ENCODE peak calls at places on chromosomes 5 and 9, in six cellular contexts. P is neuronal stem cell, A is H9, F is trophoblast cell, K is mesenchymal stem cell, J is H1. S is an unnamed sample.

GRCh38 chr5:146475906-146476305 is 28.8 kb downstream of the TCERG1 start:
- DNase-seq in P (no peak), J (no peak), K (no peak), F (no peak), A (no peak), S (peak; percentile 2)

GRCh38 chr9:35923927-35924763 is 14.9 kb downstream of the SPAAR start:
- DNase-seq in K (peak; percentile 87), F (peak; percentile 63), A (no peak), P (no peak), J (no peak), S (peak; percentile 96)

GRCh38 chr9:70411141-70411929 is 3.1 kb downstream of the KLF9 start:
- DNase-seq in P (no peak), F (no peak), K (peak; percentile 84), J (no peak), A (no peak), S (peak; percentile 75)

GRCh38 chr5:95281211-95281610 is 3.7 kb downstream of the MCTP1 start:
- DNase-seq in K (peak; percentile 22), P (no peak), F (peak; percentile 56), A (peak; percentile 78), J (no peak), S (peak; percentile 1)

GRCh38 chr5:78927657-78928282 is 57.3 kb downstream of the ARSB start:
- DNase-seq in F (no peak), P (peak; percentile 61), A (peak; percentile 65), J (peak; percentile 57), K (peak; percentile 36), S (peak; percentile 84)

GRCh38 chr9:75826292-75826691 is 64.2 kb upstream of the PCSK5 start:
- DNase-seq in K (no peak), A (no peak), J (no peak), P (no peak), F (no peak), S (no peak)

GRCh38 chr5:6601271-6601670 is 31.6 kb downstream of the NSUN2 start:
- DNase-seq in P (no peak), A (no peak), K (no peak), J (no peak), F (no peak), S (no peak)

GRCh38 chr9:20284601-20285289 is 337.6 kb downstream of the MLLT3 start:
- DNase-seq in J (no peak), P (no peak), F (peak; percentile 5), K (no peak), A (no peak), S (no peak)

GRCh38 chr5:157540707-157541451 is 34.7 kb downstream of the ADAM19 start:
- DNase-seq in J (no peak), P (no peak), A (no peak), F (no peak), K (peak; percentile 81), S (peak; percentile 84)

GRCh38 chr9:137975936-137976565 is 98.5 kb downstream of the CACNA1B start:
- DNase-seq in F (no peak), K (no peak), J (no peak), P (no peak), A (no peak), S (no peak)

GRCh38 chr9:107288701-107289100 is 5.6 kb downstream of the RAD23B start:
- DNase-seq in P (no peak), J (no peak), A (no peak), K (no peak), F (peak; percentile 88), S (no peak)

GRCh38 chr9:38035873-38036272 is 33.2 kb downstream of the SHB start:
- DNase-seq in A (no peak), F (no peak), J (no peak), K (peak; percentile 91), P (no peak), S (peak; percentile 90)

DNA sequence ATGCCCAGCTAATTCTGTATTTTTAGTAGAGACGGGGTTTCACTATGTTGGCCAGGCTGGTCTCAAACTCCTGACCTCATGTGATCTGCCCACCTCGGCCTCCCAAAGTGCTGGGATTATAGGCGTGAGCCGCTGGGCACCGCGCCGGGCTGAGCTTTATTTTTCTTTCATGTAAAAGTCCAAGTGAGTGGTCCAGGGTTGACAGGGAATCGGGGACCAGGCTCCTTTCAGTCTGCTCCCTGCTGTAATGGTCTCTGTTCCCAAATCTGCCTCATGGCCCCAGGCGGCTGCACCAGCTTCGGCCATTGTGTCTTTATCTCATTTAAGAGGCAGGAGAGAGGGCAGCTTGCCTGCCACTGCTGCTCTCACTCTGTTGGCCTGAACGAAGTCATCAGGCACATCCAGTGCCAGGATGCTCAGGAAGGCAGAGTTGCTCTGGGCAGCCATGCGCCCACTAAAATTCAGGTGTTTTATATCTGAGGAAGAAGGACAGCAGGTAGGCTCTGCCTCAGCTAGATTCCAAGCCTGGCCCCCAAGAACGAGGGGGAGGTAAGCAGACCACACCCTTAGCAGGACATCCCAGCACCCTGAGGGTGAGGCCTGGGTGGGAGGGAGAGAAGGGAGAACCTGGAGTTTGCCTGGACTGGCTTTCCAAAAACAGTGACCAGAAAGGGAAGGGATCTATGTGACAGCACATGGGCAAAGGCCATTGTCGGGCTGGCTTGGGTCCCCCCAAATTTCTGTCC is 1.7 kb upstream of the CCDC183 start:
- DNase-seq in J (no peak), K (no peak), P (no peak), F (no peak), A (no peak), S (no peak)
- H3K14ac ChIP-seq in J (no peak overlapping the region), K (no peak overlapping the region), P (no peak overlapping the region), F (peak overlapping the region; percentile 14), A (no peak overlapping the region), S (no peak overlapping the region)

GRCh38 chr5:150632305-150633160 is 7.9 kb upstream of the SYNPO start:
- DNase-seq in K (peak; percentile 95), F (peak; percentile 58), J (no peak), A (no peak), P (no peak), S (peak; percentile 87)

GRCh38 chr5:150631326-150631701 is 9.1 kb upstream of the SYNPO start:
- DNase-seq in A (no peak), J (no peak), K (no peak), F (no peak), P (no peak), S (no peak)

GRCh38 chr5:150630016-150630415 is 10.4 kb upstream of the SYNPO start:
- DNase-seq in F (no peak), J (no peak), K (no peak), P (no peak), A (no peak), S (no peak)

GRCh38 chr5:150628936-150629485 is 11.4 kb upstream of the SYNPO start:
- DNase-seq in J (no peak), F (peak; percentile 72), A (no peak), K (no peak), P (no peak), S (no peak)

DNA sequence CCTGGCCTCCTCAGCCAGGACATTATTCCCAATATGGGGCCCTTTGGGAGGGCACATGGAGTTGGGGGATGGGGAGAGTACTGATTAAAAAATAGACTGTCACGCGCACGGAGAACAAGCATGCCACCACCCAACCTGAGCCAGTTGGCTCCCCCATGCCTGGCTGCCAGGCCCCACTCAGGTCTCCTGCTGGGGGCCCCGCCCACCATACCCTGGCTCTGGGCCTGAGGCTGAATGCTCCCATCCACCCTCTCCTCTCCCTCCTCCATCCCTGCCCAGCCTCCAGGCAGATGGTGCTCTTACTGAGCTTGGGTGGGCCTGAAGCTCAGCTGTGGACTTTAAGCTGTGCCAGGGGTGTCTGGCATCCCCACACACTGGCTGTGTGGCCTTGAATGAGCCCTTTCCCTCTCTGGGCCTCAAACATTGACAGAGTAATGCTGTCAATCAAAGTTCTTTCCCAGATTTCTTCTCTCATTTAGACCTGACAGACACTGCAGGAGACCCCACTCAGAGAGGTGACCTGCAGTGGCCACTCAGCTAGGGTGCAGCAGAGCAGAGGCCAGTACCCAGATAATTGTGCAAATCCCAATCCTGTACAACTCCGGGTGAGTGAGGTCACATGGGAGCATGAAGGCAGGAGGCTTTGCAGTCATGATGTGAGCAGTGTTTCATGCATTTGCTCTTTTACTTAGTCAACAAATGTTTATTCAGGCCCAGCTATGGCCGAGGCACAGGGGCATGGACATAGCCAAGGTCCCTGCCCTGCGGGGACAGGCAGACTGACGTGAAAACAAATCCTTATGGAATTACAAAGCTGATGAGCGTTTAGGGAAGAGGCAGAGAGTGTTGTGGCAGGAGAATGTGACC is 9.8 kb upstream of the SYNPO start:
- DNase-seq in K (peak; percentile 51), F (peak; percentile 50), A (no peak), P (no peak), J (no peak), S (no peak)
- H3K14ac ChIP-seq in K (peak overlapping the region; percentile 79), F (peak overlapping the region; percentile 30), A (no peak overlapping the region), P (no peak overlapping the region), J (no peak overlapping the region), S (peak overlapping the region; percentile 25)

GRCh38 chr5:132752581-132753125 is 5.4 kb downstream of the CCNI2 start:
- DNase-seq in F (no peak), A (no peak), J (no peak), P (no peak), K (no peak), S (no peak)
- H3K14ac ChIP-seq in F (no peak overlapping the region), A (no peak overlapping the region), J (no peak overlapping the region), P (no peak overlapping the region), K (no peak overlapping the region), S (no peak overlapping the region)

DNA sequence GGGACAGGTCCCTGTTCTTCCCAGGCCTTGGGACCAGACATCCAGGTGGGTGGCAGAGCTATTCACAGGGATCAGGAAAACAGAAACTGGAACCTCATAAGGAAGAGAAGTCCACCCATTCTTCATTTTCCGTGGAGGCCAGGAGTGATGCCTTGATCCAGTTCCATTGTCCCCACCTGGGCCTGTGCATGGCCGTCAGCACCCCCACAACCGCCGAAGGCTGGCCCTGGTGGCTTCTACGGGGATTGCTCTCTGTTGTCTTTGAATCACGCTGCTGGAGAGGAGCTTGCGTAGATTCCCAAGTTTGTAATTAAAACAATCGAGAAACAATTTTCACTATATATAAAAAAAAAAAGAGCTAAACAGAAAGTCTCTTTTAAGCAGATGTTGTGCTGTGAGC is 134.4 kb downstream of the MVB12B start:
- DNase-seq in P (no peak), A (peak; percentile 30), F (no peak), K (no peak), J (no peak), S (no peak)
- H3K14ac ChIP-seq in P (no peak overlapping the region), A (no peak overlapping the region), F (no peak overlapping the region), K (no peak overlapping the region), J (no peak overlapping the region), S (no peak overlapping the region)

DNA sequence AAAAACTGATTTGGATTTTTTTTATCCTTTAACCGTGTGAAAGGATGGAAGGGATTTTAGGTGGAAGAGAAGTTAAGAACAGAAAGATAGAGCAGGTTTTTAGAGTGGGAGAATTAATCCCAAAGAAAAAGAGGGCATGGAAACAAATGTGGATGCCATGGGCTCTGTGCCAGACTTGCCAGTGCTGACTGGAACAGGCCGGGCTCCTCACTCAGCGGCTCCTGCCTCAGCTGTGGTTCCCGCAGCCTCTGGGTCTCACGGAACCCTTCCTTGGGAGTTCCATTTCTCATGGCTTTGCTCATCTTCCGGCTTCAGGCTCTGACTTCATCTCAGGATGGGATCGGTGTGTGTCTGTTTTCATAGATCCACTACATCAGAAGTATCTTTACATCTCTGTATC is 30.4 kb upstream of the SLC2A8 start:
- DNase-seq in K (no peak), A (no peak), P (no peak), J (no peak), F (no peak), S (no peak)
- H3K14ac ChIP-seq in K (no peak overlapping the region), A (no peak overlapping the region), P (no peak overlapping the region), J (no peak overlapping the region), F (no peak overlapping the region), S (no peak overlapping the region)

S was measured in IMR-90.